ENCODE peak calls at places on chromosomes 12 and 14, in six cellular contexts. W is Calu3; F is activated naive CD4-positive, alpha-beta T cell treated with anti-CD3 and anti-CD28 coated beads, Interleukin-2, amount 10 ng/mL, durations not matched to agents 7 days and 5 days; S is activated T-cell treated with anti-CD3 and anti-CD28 coated beads for 1 hour; E is NCI-H82; J is hippocampal formation. R is an unnamed sample.

GRCh38 chr12:124720019-124720686 is 143.5 kb downstream of the SCARB1 start:
- DNase-seq in F (no peak), W (no peak), J (no peak), S (no peak), E (peak; percentile 89), R (peak; percentile 93)

GRCh38 chr14:50920482-50921225 is 23.6 kb downstream of the PYGL start:
- DNase-seq in W (no peak), F (no peak), S (no peak), J (no peak), E (peak; percentile 83), R (peak; percentile 96)

GRCh38 chr12:20274008-20274407 is 94.3 kb upstream of the PDE3A start:
- DNase-seq in S (no peak), W (no peak), J (no peak), F (no peak), E (no peak), R (no peak)

GRCh38 chr12:95506707-95507523 is 33.0 kb downstream of the METAP2 start:
- DNase-seq in E (no peak), F (no peak), J (peak; percentile 4), S (no peak), W (no peak), R (no peak)

GRCh38 chr14:103803661-103804060 is 43.7 kb downstream of the PPP1R13B start:
- DNase-seq in W (no peak), F (no peak), J (no peak), S (no peak), E (no peak), R (peak; percentile 36)

GRCh38 chr12:76560083-76560491 is 516 bp upstream of the OSBPL8 start:
- DNase-seq in W (no peak), S (no peak), E (no peak), J (no peak), F (no peak), R (no peak)

GRCh38 chr12:88153959-88154358 is 11.9 kb downstream of the TMTC3 start:
- DNase-seq in J (no peak), S (no peak), F (no peak), W (peak; percentile 16), E (peak; percentile 15), R (peak; percentile 22)

GRCh38 chr12:93109794-93110203 is 180.7 kb upstream of the EEA1 start:
- DNase-seq in W (no peak), F (no peak), J (no peak), S (no peak), E (peak; percentile 34), R (peak; percentile 71)

GRCh38 chr12:92973614-92974013 is 44.5 kb upstream of the EEA1 start:
- DNase-seq in E (no peak), F (no peak), J (no peak), W (no peak), S (no peak), R (peak; percentile 9)

R was measured in kidney glomerular epithelial cell.